ENCODE peak calls at places on chromosome 3, in five cellular contexts. K, E, L, V and U are unnamed samples.

GRCh38 chr3:184177331-184177731 is 2.7 kb downstream of the AP2M1 start:
- DNase-seq in L (no peak), K (peak; percentile 38), E (no peak), V (no peak), U (no peak)

GRCh38 chr3:50442940-50443579 is 60.4 kb downstream of the CACNA2D2 start:
- DNase-seq in K (no peak), V (no peak), E (no peak), L (no peak), U (no peak)

GRCh38 chr3:197317250-197317963 is 19.0 kb upstream of the DLG1 start:
- DNase-seq in E (no peak), V (no peak), K (peak; percentile 95), L (no peak), U (no peak)

GRCh38 chr3:72306800-72307341 is 521.9 kb upstream of the PROK2 start:
- DNase-seq in L (no peak), E (no peak), K (peak; percentile 81), V (no peak), U (no peak)

GRCh38 chr3:177597325-177598109 is 400.2 kb upstream of the TBL1XR1 start:
- DNase-seq in L (peak; percentile 67), V (no peak), E (no peak), K (peak; percentile 95), U (peak; percentile 21)

GRCh38 chr3:101036213-101036618 is 43.0 kb upstream of the ABI3BP start:
- DNase-seq in L (no peak), V (no peak), K (peak; percentile 96), E (no peak), U (no peak)

GRCh38 chr3:49566312-49566711 is 12.0 kb downstream of the BSN start:
- DNase-seq in L (no peak), K (no peak), E (no peak), V (no peak), U (no peak)

GRCh38 chr3:40970067-40970466 is 229.2 kb upstream of the CTNNB1 start:
- DNase-seq in K (no peak), L (no peak), V (no peak), E (no peak), U (no peak)

GRCh38 chr3:196057663-196058356 is 24.1 kb downstream of the TFRC start:
- DNase-seq in V (no peak), K (no peak), L (no peak), E (no peak), U (no peak)

GRCh38 chr3:79930196-79930595 is 162.4 kb upstream of the ROBO1 start:
- DNase-seq in K (no peak), E (no peak), V (no peak), L (no peak), U (no peak)

GRCh38 chr3:127448161-127448561 is 142.4 kb downstream of the TPRA1 start:
- DNase-seq in V (no peak), K (no peak), E (no peak), L (no peak), U (no peak)

GRCh38 chr3:50256978-50257890 is 11.7 kb upstream of the SEMA3B start:
- DNase-seq in V (no peak), E (no peak), K (peak; percentile 50), L (peak; percentile 54), U (no peak)

GRCh38 chr3:47824541-47825473 is 21.9 kb downstream of the DHX30 start:
- DNase-seq in K (peak; percentile 87), L (peak; percentile 80), V (no peak), E (no peak), U (peak; percentile 17)

GRCh38 chr3:197393711-197394110 is 95.3 kb upstream of the DLG1 start:
- DNase-seq in L (peak; percentile 29), K (no peak), V (no peak), E (no peak), U (no peak)

GRCh38 chr3:8500208-8500961 is 1.2 kb upstream of the LMCD1 start:
- DNase-seq in L (no peak), V (no peak), K (peak; percentile 62), E (no peak), U (no peak)

GRCh38 chr3:25747033-25747432 is 36.2 kb downstream of the NGLY1 start:
- DNase-seq in E (no peak), L (no peak), K (peak; percentile 23), V (no peak), U (no peak)

GRCh38 chr3:158152186-158152585 is 42.3 kb downstream of the RSRC1 start:
- DNase-seq in E (no peak), V (no peak), K (peak; percentile 56), L (no peak), U (no peak)

GRCh38 chr3:119418091-119418512 is 45.3 kb downstream of the TMEM39A start:
- DNase-seq in L (no peak), E (no peak), K (no peak), V (no peak), U (no peak)

GRCh38 chr3:101827211-101828174 is 21.8 kb upstream of the NFKBIZ start:
- DNase-seq in E (no peak), L (peak; percentile 89), V (peak; percentile 36), K (peak; percentile 81), U (no peak)

GRCh38 chr3:66322436-66322835 is 101.6 kb downstream of the SLC25A26 start:
- DNase-seq in L (no peak), V (no peak), E (no peak), K (no peak), U (no peak)

GRCh38 chr3:2024037-2024436 is 74.6 kb upstream of the CNTN4 start:
- DNase-seq in L (no peak), E (no peak), K (peak; percentile 4), V (no peak), U (no peak)

GRCh38 chr3:177452487-177452886 is 255.2 kb upstream of the TBL1XR1 start:
- DNase-seq in K (peak; percentile 93), L (no peak), V (no peak), E (no peak), U (no peak)

GRCh38 chr3:25856902-25857518 is 67.1 kb downstream of the OXSM start:
- DNase-seq in L (peak; percentile 28), V (no peak), E (no peak), K (peak; percentile 58), U (no peak)

GRCh38 chr3:159322322-159322939 is 520.6 kb downstream of the MFSD1 start:
- DNase-seq in E (no peak), V (no peak), L (peak; percentile 26), K (no peak), U (no peak)

GRCh38 chr3:158685151-158685550 is 12.7 kb upstream of the LXN start:
- DNase-seq in E (no peak), L (no peak), V (no peak), K (peak; percentile 27), U (no peak)

GRCh38 chr3:193598202-193598601 is 5.2 kb downstream of the OPA1 start:
- DNase-seq in E (no peak), V (no peak), K (no peak), L (no peak), U (no peak)

GRCh38 chr3:64681827-64682226 is 6.0 kb downstream of the ADAMTS9 start:
- DNase-seq in V (no peak), K (no peak), L (no peak), E (no peak), U (no peak)

GRCh38 chr3:100982710-100983109 is 10.5 kb downstream of the ABI3BP start:
- DNase-seq in L (no peak), K (peak; percentile 40), E (no peak), V (no peak), U (no peak)

GRCh38 chr3:7285502-7285901 is 424.6 kb downstream of the GRM7 start:
- DNase-seq in L (no peak), K (no peak), V (no peak), E (no peak), U (no peak)

GRCh38 chr3:38468811-38469210 is 15.1 kb downstream of the ACVR2B start:
- DNase-seq in V (no peak), K (no peak), L (no peak), E (no peak), U (peak; percentile 37)